ENCODE peak calls at places on chromosomes 2 and 18, in five cellular contexts. L, A, I, H and F are unnamed samples.

GRCh38 chr2:114537777-114538176 is 95.3 kb downstream of the DPP10 start:
- DNase-seq in H (no peak), L (no peak), A (no peak), I (no peak), F (no peak)

GRCh38 chr2:79860233-79861058 is 347.6 kb downstream of the CTNNA2 start:
- DNase-seq in I (no peak), A (no peak), H (peak), L (no peak), F (peak)

GRCh38 chr2:236257171-236257570 is 7.0 kb downstream of the ASB18 start:
- DNase-seq in H (no peak), I (no peak), L (no peak), A (no peak), F (no peak)

GRCh38 chr18:27762054-27762453 is 414.9 kb downstream of the CDH2 start:
- DNase-seq in I (no peak), L (no peak), H (no peak), A (no peak), F (no peak)

GRCh38 chr2:112879491-112880041 is 31.4 kb upstream of the IL37 start:
- DNase-seq in I (no peak), A (no peak), H (no peak), L (no peak), F (no peak)

GRCh38 chr2:24454258-24454657 is 36.8 kb upstream of the NCOA1 start:
- DNase-seq in L (no peak), H (no peak), A (no peak), I (no peak), F (peak)

GRCh38 chr2:55054076-55054475 is 3.8 kb upstream of the RTN4 start:
- DNase-seq in I (no peak), H (no peak), L (no peak), A (no peak), F (no peak)

GRCh38 chr2:97011977-97012569 is 25.7 kb upstream of the FAM178B start:
- DNase-seq in H (peak), A (no peak), L (peak), I (peak), F (peak)

GRCh38 chr2:119231975-119232665 is 8.5 kb downstream of the STEAP3 start:
- DNase-seq in I (no peak), H (no peak), A (no peak), L (no peak), F (peak)

GRCh38 chr2:236073246-236073645 is 94.9 kb downstream of the GBX2 start:
- DNase-seq in H (no peak), I (no peak), L (no peak), A (no peak), F (no peak)

GRCh38 chr2:96815326-96816126 is 542 bp upstream of the CNNM3 start:
- DNase-seq in A (no peak), I (no peak), H (peak), L (no peak), F (peak)

GRCh38 chr2:150911766-150912280 is 349.8 kb downstream of the RBM43 start:
- DNase-seq in I (peak), L (no peak), H (peak), A (peak), F (peak)

GRCh38 chr2:39411186-39411944 is 25.7 kb downstream of the MAP4K3 start:
- DNase-seq in A (no peak), L (no peak), I (peak), H (peak), F (peak)

GRCh38 chr2:47076586-47077441 is 78.3 kb downstream of the STPG4 start:
- DNase-seq in I (peak), L (no peak), H (peak), A (peak), F (peak)

GRCh38 chr18:72375628-72376027 is 168.5 kb downstream of the CBLN2 start:
- DNase-seq in H (no peak), A (no peak), I (peak), L (no peak), F (no peak)

GRCh38 chr2:224278531-224278930 is 123.4 kb downstream of the FAM124B start:
- DNase-seq in H (no peak), L (no peak), I (no peak), A (no peak), F (peak)

GRCh38 chr2:24771099-24771498 is 22.1 kb downstream of the PTRHD1 start:
- DNase-seq in I (no peak), A (no peak), H (no peak), L (no peak), F (no peak)

GRCh38 chr2:44596537-44597320 is 235.0 kb downstream of the CAMKMT start:
- DNase-seq in H (no peak), L (no peak), A (no peak), I (no peak), F (peak)

GRCh38 chr18:67104700-67105284 is 411.7 kb downstream of the DSEL start:
- DNase-seq in I (peak), L (no peak), A (no peak), H (peak), F (peak)
- TF ChIP-seq CTCF in I (peak), L (peak), A (no peak), H (peak), F (peak)

GRCh38 chr2:42100696-42101585 is 53.1 kb downstream of the PKDCC start:
- DNase-seq in I (peak), L (peak), A (peak), H (no peak), F (peak)
- H3K4me3 ChIP-seq in I (no peak), L (peak), A (peak), H (no peak), F (no peak)

GRCh38 chr2:193869564-193869963 is 1674.8 kb upstream of the TMEFF2 start:
- DNase-seq in I (no peak), H (no peak), L (no peak), A (no peak), F (no peak)
- TF ChIP-seq CTCF in I (no peak), H (no peak), L (no peak), A (no peak), F (no peak)

DNA sequence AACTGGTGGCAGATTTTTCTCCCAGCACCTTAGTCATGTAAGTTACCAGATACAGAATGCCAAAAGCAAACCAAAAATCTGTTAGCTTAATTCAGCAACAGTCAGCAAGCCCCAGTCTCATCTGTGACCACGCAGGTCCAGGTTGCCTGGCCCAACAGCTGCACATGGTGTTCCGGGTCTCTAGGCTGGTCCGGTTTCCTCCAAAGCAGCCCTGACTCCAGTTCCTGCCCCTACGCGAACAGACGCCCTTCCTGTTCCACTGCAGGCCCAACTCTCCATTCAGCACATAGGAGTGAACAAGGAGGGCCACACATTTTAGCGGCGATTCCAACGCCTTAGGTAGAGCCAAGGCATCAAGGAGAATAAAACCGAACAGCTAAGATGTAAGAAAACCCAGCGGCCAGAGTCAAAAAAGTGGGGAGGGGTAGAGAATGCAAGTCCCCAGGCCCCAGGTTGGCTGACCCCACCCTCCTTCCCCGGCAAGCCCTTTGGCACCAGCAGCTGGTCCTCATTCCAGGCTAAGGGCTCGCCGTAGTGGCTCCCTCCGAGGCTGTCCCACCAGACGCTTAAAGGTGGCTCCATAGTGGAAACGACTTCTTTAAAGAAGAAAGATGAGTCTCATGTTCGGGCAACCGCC is 1.5 kb downstream of the STK25 start:
- DNase-seq in H (no peak), A (no peak), I (no peak), L (no peak), F (no peak)
- H3K4me3 ChIP-seq in H (peak), A (peak), I (peak), L (peak), F (peak)

GRCh38 chr2:208937521-208937920 is 486.3 kb upstream of the MAP2 start:
- DNase-seq in A (no peak), L (no peak), H (no peak), I (no peak), F (no peak)
- TF ChIP-seq CTCF in A (no peak), L (no peak), H (no peak), I (no peak), F (no peak)

DNA sequence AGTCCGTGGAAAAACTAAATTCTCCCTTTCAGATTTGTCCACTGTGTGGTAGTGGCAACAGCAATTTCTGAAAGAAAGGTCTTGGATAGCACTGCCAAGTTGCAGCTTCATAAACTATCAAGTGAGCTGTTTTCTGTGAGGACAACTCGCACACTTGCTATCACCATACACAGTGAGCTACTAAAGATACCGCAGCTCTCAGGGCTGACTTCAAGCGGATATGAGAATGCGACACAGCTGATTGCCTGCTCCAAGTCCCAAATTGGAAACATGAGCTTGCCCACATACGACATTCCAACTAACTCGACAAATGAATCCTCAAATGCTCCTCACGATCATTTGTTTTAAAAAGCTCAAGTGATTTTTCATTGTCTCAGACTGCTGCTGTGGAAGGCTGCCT is 46.2 kb downstream of the E2F6 start:
- DNase-seq in A (no peak), I (no peak), L (no peak), H (no peak), F (peak)
- H3K4me3 ChIP-seq in A (no peak), I (no peak), L (no peak), H (no peak), F (no peak)

DNA sequence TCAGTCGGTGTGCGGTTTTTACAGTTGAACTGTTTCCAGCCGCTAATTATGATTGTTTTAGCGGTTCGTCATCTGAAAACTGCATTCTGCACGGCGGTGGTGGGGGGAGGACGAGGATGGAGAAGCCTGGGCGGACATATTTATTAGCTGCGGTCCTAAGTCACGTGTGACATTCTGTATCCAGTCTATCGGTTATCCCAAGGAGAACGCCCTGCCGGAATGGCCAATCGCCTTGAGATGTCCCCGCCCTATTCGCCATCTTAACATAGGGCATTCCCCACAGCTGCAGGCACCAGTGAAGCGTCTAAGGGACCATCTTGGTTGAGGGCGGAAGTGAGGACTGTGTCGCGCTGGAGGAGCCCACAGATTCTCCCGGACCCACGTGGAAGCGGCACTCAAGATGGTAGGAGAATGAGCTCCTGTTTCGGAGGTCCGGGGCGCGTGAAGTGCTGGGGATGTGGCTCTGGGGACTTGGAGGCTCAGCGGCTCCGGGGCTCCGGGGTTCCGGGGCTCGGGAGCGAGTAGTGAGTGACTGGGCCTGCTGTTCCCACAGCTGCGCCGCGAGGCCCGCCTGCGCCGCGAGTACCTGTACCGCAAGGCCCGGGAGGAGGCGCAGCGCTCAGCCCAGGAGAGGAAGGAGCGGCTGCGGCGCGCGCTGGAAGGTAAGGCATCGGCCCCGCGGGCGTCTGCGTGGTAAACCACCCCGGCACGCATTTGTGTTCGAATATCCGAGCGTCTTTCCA is at the start of gene IMP4:
- DNase-seq in H (peak), L (peak), I (peak), A (peak), F (peak)
- TF ChIP-seq CTCF in H (no peak), L (no peak), I (peak), A (no peak), F (peak)